ENCODE peak calls at places on chromosomes 12 and 14, in five cellular contexts. One of them, this sample, is unnamed.

GRCh38 chr12:92199846-92200576 is 54.4 kb upstream of the BTG1 start:
- DNase-seq in GDM1: no peak
- DNase-seq in islet precursor cell: no peak
- DNase-seq in fibroblast of pulmonary artery: peak
- DNase-seq in upper lobe of left lung: no peak
- DNase-seq in this sample: no peak

GRCh38 chr12:45257185-45257585 is 41.3 kb downstream of the ANO6 start:
- DNase-seq in islet precursor cell: no peak
- DNase-seq in upper lobe of left lung: no peak
- DNase-seq in fibroblast of pulmonary artery: no peak
- DNase-seq in GDM1: peak
- DNase-seq in this sample: no peak

GRCh38 chr12:104933128-104933527 is 25.0 kb downstream of the SLC41A2 start:
- DNase-seq in GDM1: no peak
- DNase-seq in upper lobe of left lung: no peak
- DNase-seq in islet precursor cell: no peak
- DNase-seq in fibroblast of pulmonary artery: no peak
- DNase-seq in this sample: no peak

GRCh38 chr14:95268350-95268749 is 51.4 kb downstream of the CLMN start:
- DNase-seq in islet precursor cell: peak
- DNase-seq in GDM1: no peak
- DNase-seq in upper lobe of left lung: no peak
- DNase-seq in fibroblast of pulmonary artery: no peak
- DNase-seq in this sample: no peak

GRCh38 chr14:100211366-100211765 is 27.6 kb upstream of the YY1 start:
- DNase-seq in islet precursor cell: no peak
- DNase-seq in fibroblast of pulmonary artery: no peak
- DNase-seq in GDM1: no peak
- DNase-seq in upper lobe of left lung: no peak
- DNase-seq in this sample: no peak

GRCh38 chr12:105522166-105522825 is 191.8 kb downstream of the C12orf75 start:
- DNase-seq in GDM1: no peak
- DNase-seq in islet precursor cell: no peak
- DNase-seq in upper lobe of left lung: no peak
- DNase-seq in fibroblast of pulmonary artery: peak
- DNase-seq in this sample: peak

GRCh38 chr12:18262514-18262913 is 1.2 kb downstream of the PIK3C2G start:
- DNase-seq in upper lobe of left lung: no peak
- DNase-seq in GDM1: no peak
- DNase-seq in fibroblast of pulmonary artery: no peak
- DNase-seq in islet precursor cell: no peak
- DNase-seq in this sample: peak

GRCh38 chr12:22670762-22671161 is 45.8 kb downstream of the ETNK1 start:
- DNase-seq in GDM1: no peak
- DNase-seq in upper lobe of left lung: no peak
- DNase-seq in fibroblast of pulmonary artery: peak
- DNase-seq in islet precursor cell: no peak
- DNase-seq in this sample: no peak

GRCh38 chr12:88243886-88244491 is 101.9 kb downstream of the TMTC3 start:
- DNase-seq in islet precursor cell: peak
- DNase-seq in fibroblast of pulmonary artery: no peak
- DNase-seq in GDM1: no peak
- DNase-seq in upper lobe of left lung: no peak
- DNase-seq in this sample: no peak

GRCh38 chr14:102764220-102764671 is 13.0 kb upstream of the TRAF3 start:
- DNase-seq in GDM1: no peak
- DNase-seq in fibroblast of pulmonary artery: no peak
- DNase-seq in islet precursor cell: no peak
- DNase-seq in upper lobe of left lung: no peak
- DNase-seq in this sample: no peak

GRCh38 chr14:105053421-105053820 is 11.8 kb downstream of the GPR132 start:
- DNase-seq in GDM1: no peak
- DNase-seq in islet precursor cell: no peak
- DNase-seq in fibroblast of pulmonary artery: no peak
- DNase-seq in upper lobe of left lung: no peak
- DNase-seq in this sample: no peak

GRCh38 chr12:51591020-51591901 is at the start of gene SCN8A:
- DNase-seq in GDM1: no peak
- DNase-seq in upper lobe of left lung: peak
- DNase-seq in islet precursor cell: peak
- DNase-seq in fibroblast of pulmonary artery: peak
- DNase-seq in this sample: peak

GRCh38 chr12:26845057-26845666 is 12.2 kb upstream of the ITPR2 start:
- DNase-seq in fibroblast of pulmonary artery: peak
- DNase-seq in GDM1: no peak
- DNase-seq in islet precursor cell: peak
- DNase-seq in upper lobe of left lung: no peak
- DNase-seq in this sample: peak